ENCODE peak calls at places on chromosomes 5 and 9, in six cellular contexts. D is neuronal stem cell; C is T47D; Z is activated naive CD4-positive, alpha-beta T cell treated with anti-CD3 and anti-CD28 coated beads for 36 hours; N is T follicular helper cell; V is GM06990. U is an unnamed sample.

GRCh38 chr5:54743997-54744788 is 226.6 kb downstream of the SNX18 start:
- DNase-seq in D (no peak), C (peak; percentile 72), Z (peak; percentile 66), N (peak; percentile 19), V (peak; percentile 7), U (no peak)

GRCh38 chr9:94714494-94714893 is 12.0 kb upstream of the AOPEP start:
- DNase-seq in D (no peak), C (no peak), Z (no peak), N (no peak), V (no peak), U (no peak)

GRCh38 chr9:98790601-98791146 is 5.7 kb downstream of the ANKS6 start:
- DNase-seq in D (no peak), C (no peak), Z (no peak), N (no peak), V (no peak), U (no peak)

GRCh38 chr9:86405926-86406325 is 51.7 kb upstream of the TUT7 start:
- DNase-seq in D (no peak), C (no peak), Z (peak; percentile 52), N (no peak), V (no peak), U (no peak)

GRCh38 chr5:1753490-1753889 is 46.1 kb downstream of the MRPL36 start:
- DNase-seq in D (no peak), C (no peak), Z (no peak), N (no peak), V (no peak), U (no peak)

GRCh38 chr9:100170085-100170484 is 71.0 kb downstream of the INVS start:
- DNase-seq in D (no peak), C (no peak), Z (no peak), N (no peak), V (no peak), U (no peak)

GRCh38 chr9:129523953-129524847 is 96.7 kb downstream of the C9orf50 start:
- DNase-seq in D (no peak), C (no peak), Z (no peak), N (no peak), V (no peak), U (no peak)

GRCh38 chr5:150180241-150181027 is 9.4 kb upstream of the SLC6A7 start:
- DNase-seq in D (no peak), C (no peak), Z (no peak), N (no peak), V (no peak), U (no peak)

GRCh38 chr5:61649231-61649630 is 317.2 kb downstream of the ZSWIM6 start:
- DNase-seq in D (no peak), C (no peak), Z (no peak), N (no peak), V (no peak), U (no peak)

GRCh38 chr5:136018814-136019777 is 9.7 kb upstream of the TGFBI start:
- DNase-seq in D (no peak), C (no peak), Z (no peak), N (no peak), V (no peak), U (no peak)

GRCh38 chr9:114307323-114308250 is 15.3 kb upstream of the ORM1 start:
- DNase-seq in D (no peak), C (no peak), Z (no peak), N (no peak), V (no peak), U (no peak)

GRCh38 chr9:106575903-106576755 is 286.8 kb upstream of the ZNF462 start:
- DNase-seq in D (peak; percentile 57), C (no peak), Z (no peak), N (no peak), V (no peak), U (no peak)

GRCh38 chr9:94881023-94881422 is 154.5 kb downstream of the AOPEP start:
- DNase-seq in D (no peak), C (no peak), Z (no peak), N (no peak), V (no peak), U (no peak)

GRCh38 chr5:141084487-141084989 is 9.9 kb upstream of the PCDHB2 start:
- DNase-seq in D (peak; percentile 8), C (peak; percentile 90), Z (peak; percentile 77), N (peak; percentile 13), V (no peak), U (no peak)

GRCh38 chr5:143372187-143372829 is 31.2 kb downstream of the NR3C1 start:
- DNase-seq in D (no peak), C (no peak), Z (no peak), N (no peak), V (no peak), U (no peak)

GRCh38 chr5:127002390-127002789 is 28.0 kb downstream of the MARCHF3 start:
- DNase-seq in D (no peak), C (no peak), Z (no peak), N (no peak), V (no peak), U (no peak)

GRCh38 chr5:95761771-95762680 is 30.9 kb downstream of the RHOBTB3 start:
- DNase-seq in D (no peak), C (no peak), Z (no peak), N (no peak), V (no peak), U (no peak)

GRCh38 chr9:28004900-28005299 is 431.6 kb upstream of the C9orf72 start:
- DNase-seq in D (no peak), C (no peak), Z (no peak), N (no peak), V (no peak), U (no peak)

GRCh38 chr5:91332267-91333044 is 50.7 kb downstream of the ARRDC3 start:
- DNase-seq in D (no peak), C (peak; percentile 20), Z (peak; percentile 20), N (no peak), V (no peak), U (no peak)

GRCh38 chr9:113661074-113661473 is 197.5 kb downstream of the RGS3 start:
- DNase-seq in D (no peak), C (no peak), Z (no peak), N (no peak), V (no peak), U (no peak)